ENCODE peak calls at places on chromosomes 2 and 18, in eight cellular contexts. Q, V, X, O, R, I, A and T are unnamed samples.
A peak's percentile ranks its signal among the peaks of the same experiment; 100 is the strongest.

GRCh38 chr2:3168230-3168891 is 209.3 kb downstream of the EIPR1 start:
- DNase-seq in Q (peak; percentile 94), V (no peak), X (no peak), O (no peak), R (no peak), I (no peak), A (peak; percentile 61), T (peak; percentile 87)

GRCh38 chr2:29115797-29116781 is 874 bp downstream of the CLIP4 start:
- DNase-seq in Q (peak; percentile 81), V (no peak), X (peak; percentile 79), O (peak; percentile 82), R (peak; percentile 22), I (no peak), A (peak; percentile 79), T (peak; percentile 82)

GRCh38 chr2:235573331-235574221 is 79.7 kb downstream of the AGAP1 start:
- DNase-seq in Q (no peak), V (no peak), X (no peak), O (no peak), R (peak; percentile 15), I (no peak), A (no peak), T (no peak)

GRCh38 chr2:97713296-97714083 is at the start of gene ZAP70:
- DNase-seq in Q (no peak), V (peak; percentile 47), X (no peak), O (no peak), R (no peak), I (no peak), A (no peak), T (no peak)

GRCh38 chr2:53715568-53715967 is 52.0 kb upstream of the CHAC2 start:
- DNase-seq in Q (peak; percentile 36), V (no peak), X (no peak), O (no peak), R (peak; percentile 3), I (no peak), A (no peak), T (peak; percentile 5)

GRCh38 chr2:68195096-68195495 is 37.4 kb downstream of the PNO1 start:
- DNase-seq in Q (no peak), V (no peak), X (no peak), O (no peak), R (no peak), I (no peak), A (no peak), T (no peak)

GRCh38 chr2:108182489-108182888 is 57.3 kb upstream of the SULT1C3 start:
- DNase-seq in Q (peak; percentile 62), V (peak; percentile 62), X (no peak), O (no peak), R (peak; percentile 19), I (no peak), A (no peak), T (peak; percentile 46)

GRCh38 chr2:37005118-37005868 is 39.0 kb upstream of the STRN start:
- DNase-seq in Q (peak; percentile 43), V (no peak), X (peak; percentile 7), O (no peak), R (no peak), I (no peak), A (no peak), T (peak; percentile 7)

GRCh38 chr2:173545364-173545734 is 190.7 kb downstream of the CDCA7 start:
- DNase-seq in Q (peak; percentile 12), V (no peak), X (no peak), O (no peak), R (no peak), I (no peak), A (no peak), T (peak; percentile 32)

GRCh38 chr2:33518929-33519328 is 42.5 kb downstream of the RASGRP3 start:
- DNase-seq in Q (peak; percentile 81), V (no peak), X (no peak), O (no peak), R (no peak), I (no peak), A (no peak), T (peak; percentile 74)

GRCh38 chr2:25521665-25522387 is 151.6 kb downstream of the DTNB start:
- DNase-seq in Q (peak; percentile 81), V (peak; percentile 9), X (peak; percentile 71), O (peak; percentile 86), R (peak; percentile 65), I (no peak), A (peak; percentile 35), T (peak; percentile 78)

GRCh38 chr18:75066936-75067335 is 142.0 kb downstream of the PTGR3 start:
- DNase-seq in Q (no peak), V (no peak), X (no peak), O (no peak), R (no peak), I (no peak), A (no peak), T (no peak)

GRCh38 chr2:239309398-239310245 is 91.2 kb downstream of the HDAC4 start:
- DNase-seq in Q (no peak), V (no peak), X (no peak), O (no peak), R (no peak), I (no peak), A (no peak), T (no peak)

GRCh38 chr2:127591221-127591923 is 54.6 kb upstream of the GPR17 start:
- DNase-seq in Q (peak; percentile 76), V (peak; percentile 83), X (peak; percentile 45), O (peak; percentile 35), R (peak; percentile 50), I (peak; percentile 5), A (peak; percentile 82), T (peak; percentile 47)

GRCh38 chr2:175806115-175806470 is 196.0 kb downstream of the LNPK start:
- DNase-seq in Q (no peak), V (peak; percentile 7), X (no peak), O (no peak), R (no peak), I (no peak), A (no peak), T (peak; percentile 6)

GRCh38 chr2:148877403-148877740 is 2.3 kb downstream of the KIF5C start:
- DNase-seq in Q (no peak), V (no peak), X (no peak), O (peak; percentile 56), R (no peak), I (no peak), A (no peak), T (no peak)

GRCh38 chr2:209334188-209335017 is 89.4 kb upstream of the MAP2 start:
- DNase-seq in Q (peak; percentile 75), V (peak; percentile 58), X (peak; percentile 5), O (peak; percentile 84), R (peak; percentile 77), I (peak; percentile 5), A (peak; percentile 48), T (peak; percentile 70)

GRCh38 chr2:65031341-65032015 is 24.7 kb upstream of the CEP68 start:
- DNase-seq in Q (no peak), V (no peak), X (no peak), O (no peak), R (peak; percentile 26), I (no peak), A (no peak), T (no peak)

GRCh38 chr2:234730066-234730640 is 221.7 kb upstream of the SH3BP4 start:
- DNase-seq in Q (no peak), V (no peak), X (no peak), O (no peak), R (no peak), I (no peak), A (no peak), T (no peak)

GRCh38 chr2:151361674-151362380 is 4.4 kb downstream of the TNFAIP6 start:
- DNase-seq in Q (peak; percentile 11), V (no peak), X (no peak), O (no peak), R (no peak), I (no peak), A (no peak), T (peak; percentile 13)

GRCh38 chr2:10079192-10079930 is 850 bp downstream of the CYS1 start:
- DNase-seq in Q (peak; percentile 55), V (peak; percentile 53), X (peak; percentile 73), O (no peak), R (peak; percentile 21), I (no peak), A (peak; percentile 81), T (peak; percentile 67)

GRCh38 chr2:98558852-98559530 is 49.3 kb downstream of the COA5 start:
- DNase-seq in Q (no peak), V (no peak), X (no peak), O (no peak), R (no peak), I (no peak), A (peak; percentile 35), T (no peak)

GRCh38 chr2:45649855-45650806 is 1.3 kb upstream of the PRKCE start:
- DNase-seq in Q (peak; percentile 70), V (peak; percentile 65), X (peak; percentile 52), O (peak; percentile 54), R (no peak), I (no peak), A (peak; percentile 82), T (peak; percentile 54)

GRCh38 chr2:160375802-160376469 is 117.7 kb downstream of the RBMS1 start:
- DNase-seq in Q (peak; percentile 68), V (no peak), X (peak; percentile 74), O (no peak), R (no peak), I (no peak), A (no peak), T (peak; percentile 53)

GRCh38 chr2:25082002-25082622 is 40.2 kb downstream of the EFR3B start:
- DNase-seq in Q (no peak), V (no peak), X (no peak), O (no peak), R (no peak), I (no peak), A (no peak), T (no peak)

GRCh38 chr2:34836361-34836760 is 1237.3 kb upstream of the FAM98A start:
- DNase-seq in Q (no peak), V (no peak), X (no peak), O (no peak), R (no peak), I (no peak), A (no peak), T (no peak)

GRCh38 chr18:49880656-49881055 is 67.3 kb upstream of the ACAA2 start:
- DNase-seq in Q (no peak), V (no peak), X (no peak), O (no peak), R (no peak), I (no peak), A (no peak), T (no peak)

GRCh38 chr2:127080226-127080940 is 26.6 kb downstream of the BIN1 start:
- DNase-seq in Q (no peak), V (no peak), X (no peak), O (no peak), R (no peak), I (no peak), A (no peak), T (no peak)

GRCh38 chr2:95313296-95314265 is 16.4 kb downstream of the KCNIP3 start:
- DNase-seq in Q (no peak), V (no peak), X (no peak), O (no peak), R (no peak), I (no peak), A (no peak), T (no peak)

GRCh38 chr2:20350105-20350712 is 435 bp downstream of the PUM2 start:
- DNase-seq in Q (peak; percentile 65), V (peak; percentile 72), X (peak; percentile 77), O (no peak), R (peak; percentile 78), I (no peak), A (peak; percentile 52), T (peak; percentile 31)

GRCh38 chr2:6945087-6945813 is 28.0 kb downstream of the RNF144A start:
- DNase-seq in Q (no peak), V (no peak), X (no peak), O (no peak), R (no peak), I (no peak), A (no peak), T (no peak)

GRCh38 chr2:2899826-2900225 is 477.8 kb downstream of the EIPR1 start:
- DNase-seq in Q (no peak), V (no peak), X (no peak), O (no peak), R (no peak), I (no peak), A (no peak), T (no peak)

GRCh38 chr2:176192351-176192750 is 3.9 kb downstream of the HOXD1 start:
- DNase-seq in Q (no peak), V (no peak), X (no peak), O (no peak), R (no peak), I (no peak), A (no peak), T (no peak)

GRCh38 chr18:23068692-23069305 is 66.5 kb upstream of the CABLES1 start:
- DNase-seq in Q (no peak), V (no peak), X (no peak), O (no peak), R (no peak), I (no peak), A (no peak), T (no peak)